ENCODE peak calls at places on chromosomes 5 and 9, in seven cellular contexts. J is EL; Y is colonic mucosa; X is NCI-H1105 treated with DMSO at 0.1 percent for 48 hours; N is activated CD4-positive, CD25-positive, alpha-beta regulatory T cell treated with anti-CD3 and anti-CD28 coated beads, Interleukin-2, amount 50 U/mL, for 72 hours; P is T-helper 1 cell; S is GM12891. B is an unnamed sample.

GRCh38 chr9:10411272-10411671 is 201.5 kb downstream of the PTPRD start:
- DNase-seq in N (no peak), X (no peak), S (no peak), P (no peak), Y (no peak), J (no peak), B (no peak)

GRCh38 chr5:13910227-13910626 is 34.3 kb downstream of the DNAH5 start:
- DNase-seq in N (no peak), P (no peak), X (no peak), J (no peak), Y (no peak), S (no peak), B (no peak)

GRCh38 chr9:75788006-75788634 is 102.4 kb upstream of the PCSK5 start:
- DNase-seq in S (no peak), P (no peak), J (no peak), Y (no peak), X (no peak), N (no peak), B (peak; percentile 21)

GRCh38 chr9:137764171-137764671 is 113.4 kb upstream of the CACNA1B start:
- DNase-seq in S (no peak), X (no peak), P (no peak), N (no peak), J (no peak), Y (no peak), B (no peak)

GRCh38 chr5:56759521-56759920 is 55.8 kb upstream of the MAP3K1 start:
- DNase-seq in N (no peak), P (no peak), X (no peak), Y (no peak), J (no peak), S (no peak), B (no peak)

GRCh38 chr9:90974007-90974406 is 172.4 kb downstream of the SYK start:
- DNase-seq in P (no peak), Y (no peak), J (no peak), X (no peak), N (no peak), S (no peak), B (no peak)

GRCh38 chr5:149143470-149143869 is 2.2 kb downstream of the ABLIM3 start:
- DNase-seq in X (no peak), P (no peak), J (peak; percentile 75), Y (no peak), N (no peak), S (no peak), B (no peak)

GRCh38 chr5:139949710-139950109 is 93.4 kb downstream of the NRG2 start:
- DNase-seq in J (no peak), S (no peak), Y (no peak), N (no peak), X (no peak), P (no peak), B (no peak)

GRCh38 chr5:75335952-75336624 is 932 bp upstream of the HMGCR start:
- DNase-seq in X (peak; percentile 45), Y (peak; percentile 63), J (peak; percentile 78), P (no peak), N (no peak), S (peak; percentile 17), B (peak; percentile 94)

GRCh38 chr5:115170128-115170923 is 618 bp upstream of the TRIM36 start:
- DNase-seq in J (no peak), X (no peak), S (no peak), P (no peak), N (no peak), Y (peak; percentile 51), B (no peak)

GRCh38 chr9:105316703-105317102 is 72.3 kb downstream of the SLC44A1 start:
- DNase-seq in P (no peak), S (no peak), N (no peak), J (no peak), Y (no peak), X (no peak), B (no peak)

GRCh38 chr5:39775458-39776365 is 350.9 kb upstream of the DAB2 start:
- DNase-seq in J (peak; percentile 89), X (no peak), N (no peak), Y (no peak), P (no peak), S (no peak), B (no peak)

GRCh38 chr9:110251212-110251611 is 5.1 kb downstream of the TXN start:
- DNase-seq in Y (no peak), J (no peak), S (no peak), N (no peak), X (no peak), P (no peak), B (no peak)

GRCh38 chr9:2681981-2682380 is 35.3 kb upstream of the KCNV2 start:
- DNase-seq in J (no peak), P (no peak), N (no peak), X (peak; percentile 11), S (no peak), Y (no peak), B (no peak)

GRCh38 chr5:30871191-30871590 is 322.3 kb upstream of the CDH6 start:
- DNase-seq in S (no peak), Y (no peak), N (no peak), X (no peak), J (no peak), P (no peak), B (no peak)

GRCh38 chr5:138623053-138623452 is 47.9 kb upstream of the HSPA9 start:
- DNase-seq in P (no peak), Y (no peak), N (no peak), X (no peak), J (no peak), S (no peak), B (no peak)

GRCh38 chr5:127599321-127599720 is 49.6 kb upstream of the CTXN3 start:
- DNase-seq in Y (no peak), P (no peak), N (no peak), S (no peak), X (no peak), J (no peak), B (no peak)

GRCh38 chr5:5128766-5129165 is 11.4 kb upstream of the ADAMTS16 start:
- DNase-seq in S (no peak), X (no peak), J (no peak), N (no peak), P (no peak), Y (no peak), B (no peak)

GRCh38 chr5:142385194-142385593 is 60.4 kb upstream of the SPRY4 start:
- DNase-seq in S (no peak), J (peak; percentile 77), P (no peak), Y (no peak), N (no peak), X (no peak), B (no peak)

GRCh38 chr5:140672455-140673186 is 755 bp downstream of the DND1 start:
- DNase-seq in S (no peak), J (peak; percentile 43), P (no peak), Y (no peak), X (no peak), N (peak; percentile 40), B (no peak)

GRCh38 chr5:93275376-93275775 is 305.6 kb downstream of the NR2F1-AS1 start:
- DNase-seq in J (no peak), X (no peak), Y (no peak), N (no peak), P (no peak), S (no peak), B (no peak)

GRCh38 chr5:6780802-6781391 is 67.7 kb downstream of the TENT4A start:
- DNase-seq in Y (no peak), J (no peak), P (no peak), N (no peak), X (no peak), S (no peak), B (peak; percentile 38)

GRCh38 chr5:120803282-120803681 is 339.2 kb downstream of the PRR16 start:
- DNase-seq in J (peak; percentile 40), S (no peak), P (no peak), Y (no peak), X (peak; percentile 43), N (no peak), B (peak; percentile 4)

GRCh38 chr5:149846021-149846420 is 98.6 kb downstream of the PDE6A start:
- DNase-seq in J (no peak), X (no peak), P (no peak), S (no peak), Y (no peak), N (no peak), B (no peak)

GRCh38 chr9:9091387-9091786 is 1291.8 kb upstream of the DMAC1 start:
- DNase-seq in N (no peak), P (no peak), S (no peak), X (no peak), J (no peak), Y (no peak), B (no peak)

GRCh38 chr9:32524558-32525461 is 1.2 kb downstream of the RIGI start:
- DNase-seq in J (peak; percentile 40), N (no peak), S (no peak), P (peak; percentile 6), Y (peak; percentile 24), X (no peak), B (no peak)

GRCh38 chr5:106727071-106727470 is 943.7 kb downstream of the EFNA5 start:
- DNase-seq in Y (no peak), P (no peak), J (no peak), S (no peak), X (no peak), N (no peak), B (no peak)